ENCODE peak calls at places on chromosomes 3 and 15, in four cellular contexts. One of them, this sample, is unnamed.

GRCh38 chr3:174907027-174907426 is 47.9 kb downstream of the NAALADL2 start:
- DNase-seq in H1: no peak
- DNase-seq in H9: no peak
- DNase-seq in mesenchymal stem cell: no peak
- DNase-seq in this sample: peak; percentile 43

GRCh38 chr3:31421280-31422048 is 111.3 kb upstream of the STT3B start:
- DNase-seq in H1: no peak
- DNase-seq in H9: no peak
- DNase-seq in mesenchymal stem cell: no peak
- DNase-seq in this sample: no peak

GRCh38 chr3:99776516-99777209 is 41.0 kb upstream of the CMSS1 start:
- DNase-seq in H9: no peak
- DNase-seq in mesenchymal stem cell: no peak
- DNase-seq in H1: no peak
- DNase-seq in this sample: peak; percentile 32

GRCh38 chr15:58513681-58514336 is 82.0 kb downstream of the LIPC start:
- DNase-seq in H9: no peak
- DNase-seq in H1: no peak
- DNase-seq in mesenchymal stem cell: no peak
- DNase-seq in this sample: no peak

GRCh38 chr3:179563298-179563934 is 690 bp downstream of the ACTL6A start:
- DNase-seq in mesenchymal stem cell: peak; percentile 90
- DNase-seq in H1: peak; percentile 27
- DNase-seq in H9: peak; percentile 71
- DNase-seq in this sample: peak; percentile 73

GRCh38 chr3:125116311-125117069 is 60.7 kb upstream of the HEG1 start:
- DNase-seq in H9: no peak
- DNase-seq in H1: no peak
- DNase-seq in mesenchymal stem cell: no peak
- DNase-seq in this sample: peak; percentile 77

GRCh38 chr15:55990986-55991385 is 2.4 kb downstream of the NEDD4 start:
- DNase-seq in H9: no peak
- DNase-seq in mesenchymal stem cell: no peak
- DNase-seq in H1: no peak
- DNase-seq in this sample: no peak

GRCh38 chr15:53328341-53328740 is 431.1 kb downstream of the WDR72 start:
- DNase-seq in H9: no peak
- DNase-seq in H1: no peak
- DNase-seq in mesenchymal stem cell: no peak
- DNase-seq in this sample: no peak

GRCh38 chr15:70729164-70729563 is 34.2 kb downstream of the UACA start:
- DNase-seq in H1: no peak
- DNase-seq in H9: no peak
- DNase-seq in mesenchymal stem cell: no peak
- DNase-seq in this sample: no peak

GRCh38 chr15:69489101-69489571 is 36.5 kb downstream of the RPLP1 start:
- DNase-seq in H9: no peak
- DNase-seq in mesenchymal stem cell: no peak
- DNase-seq in H1: no peak
- DNase-seq in this sample: no peak

GRCh38 chr3:195549931-195550519 is 6.9 kb upstream of the PPP1R2 start:
- DNase-seq in H9: no peak
- DNase-seq in H1: no peak
- DNase-seq in mesenchymal stem cell: peak; percentile 36
- DNase-seq in this sample: no peak

GRCh38 chr15:82044373-82045178 is 1.2 kb downstream of the MEX3B start:
- DNase-seq in H1: no peak
- DNase-seq in mesenchymal stem cell: peak; percentile 79
- DNase-seq in H9: peak; percentile 84
- DNase-seq in this sample: peak; percentile 81

GRCh38 chr3:37594873-37595783 is 266.6 kb upstream of the CTDSPL start:
- DNase-seq in H9: no peak
- DNase-seq in mesenchymal stem cell: no peak
- DNase-seq in H1: no peak
- DNase-seq in this sample: no peak

GRCh38 chr3:27533718-27534578 is 49.8 kb upstream of the SLC4A7 start:
- DNase-seq in H1: peak; percentile 88
- DNase-seq in mesenchymal stem cell: peak; percentile 98
- DNase-seq in H9: peak; percentile 95
- DNase-seq in this sample: peak; percentile 99

GRCh38 chr3:50269977-50270413 is 1.0 kb downstream of the SEMA3B start:
- DNase-seq in H1: no peak
- DNase-seq in mesenchymal stem cell: peak; percentile 42
- DNase-seq in H9: no peak
- DNase-seq in this sample: peak; percentile 63

GRCh38 chr3:30626443-30627181 is 20.2 kb downstream of the TGFBR2 start:
- DNase-seq in mesenchymal stem cell: peak; percentile 84
- DNase-seq in H1: no peak
- DNase-seq in H9: no peak
- DNase-seq in this sample: peak; percentile 76

GRCh38 chr15:50873935-50874353 is 34.5 kb upstream of the AP4E1 start:
- DNase-seq in H9: no peak
- DNase-seq in H1: no peak
- DNase-seq in mesenchymal stem cell: no peak
- DNase-seq in this sample: no peak

GRCh38 chr3:47057212-47057671 is 77.8 kb downstream of the NBEAL2 start:
- DNase-seq in H9: no peak
- DNase-seq in H1: no peak
- DNase-seq in mesenchymal stem cell: no peak
- DNase-seq in this sample: peak; percentile 31

GRCh38 chr15:100687532-100688215 is 85.3 kb downstream of the ASB7 start:
- DNase-seq in mesenchymal stem cell: peak; percentile 31
- DNase-seq in H9: peak; percentile 4
- DNase-seq in H1: no peak
- DNase-seq in this sample: peak; percentile 86

GRCh38 chr3:44065311-44065710 is 176.4 kb upstream of the TOPAZ1 start:
- DNase-seq in mesenchymal stem cell: no peak
- DNase-seq in H9: no peak
- DNase-seq in H1: no peak
- DNase-seq in this sample: no peak

GRCh38 chr15:72902245-72902928 is 118.8 kb upstream of the ADPGK start:
- DNase-seq in H1: no peak
- DNase-seq in H9: no peak
- DNase-seq in mesenchymal stem cell: peak; percentile 92
- DNase-seq in this sample: peak; percentile 74

GRCh38 chr15:68318008-68318835 is 40.7 kb downstream of the FEM1B start:
- DNase-seq in H9: no peak
- DNase-seq in H1: no peak
- DNase-seq in mesenchymal stem cell: no peak
- DNase-seq in this sample: no peak

GRCh38 chr15:68317281-68318007 is 39.9 kb downstream of the FEM1B start:
- DNase-seq in mesenchymal stem cell: no peak
- DNase-seq in H1: no peak
- DNase-seq in H9: peak; percentile 16
- DNase-seq in this sample: no peak

GRCh38 chr15:68319997-68320396 is 42.5 kb downstream of the FEM1B start:
- DNase-seq in H9: no peak
- DNase-seq in mesenchymal stem cell: no peak
- DNase-seq in H1: no peak
- DNase-seq in this sample: no peak

GRCh38 chr15:68318931-68319909 is 41.7 kb downstream of the FEM1B start:
- DNase-seq in H1: no peak
- DNase-seq in mesenchymal stem cell: no peak
- DNase-seq in H9: no peak
- DNase-seq in this sample: no peak

DNA sequence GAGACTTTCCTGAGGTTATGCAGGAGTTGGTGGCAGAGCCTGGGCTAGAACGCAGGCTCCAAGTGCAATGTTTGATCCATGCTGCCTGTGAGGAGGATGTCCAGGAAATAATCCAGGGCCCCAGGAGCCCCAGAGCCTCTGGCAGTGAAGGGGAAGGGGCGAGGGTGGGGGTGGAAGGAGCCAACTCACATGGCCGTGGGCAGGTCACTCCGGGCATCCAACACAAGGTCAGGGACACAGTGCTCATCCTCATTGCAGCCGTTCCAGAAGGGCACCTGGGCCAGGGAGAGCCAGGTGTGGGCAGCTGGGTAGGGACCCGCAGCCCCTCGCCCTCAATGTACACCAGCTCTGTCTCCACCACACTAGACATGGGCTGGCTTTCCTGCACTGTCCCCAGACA is 43.7 kb downstream of the FEM1B start:
- DNase-seq in H1: no peak
- DNase-seq in mesenchymal stem cell: no peak
- DNase-seq in H9: no peak
- DNase-seq in this sample: no peak
- H4K91ac ChIP-seq in H1: no peak overlapping the region
- H4K91ac ChIP-seq in mesenchymal stem cell: no peak overlapping the region
- H4K91ac ChIP-seq in H9: no peak overlapping the region
- H4K91ac ChIP-seq in this sample: no peak overlapping the region

DNA sequence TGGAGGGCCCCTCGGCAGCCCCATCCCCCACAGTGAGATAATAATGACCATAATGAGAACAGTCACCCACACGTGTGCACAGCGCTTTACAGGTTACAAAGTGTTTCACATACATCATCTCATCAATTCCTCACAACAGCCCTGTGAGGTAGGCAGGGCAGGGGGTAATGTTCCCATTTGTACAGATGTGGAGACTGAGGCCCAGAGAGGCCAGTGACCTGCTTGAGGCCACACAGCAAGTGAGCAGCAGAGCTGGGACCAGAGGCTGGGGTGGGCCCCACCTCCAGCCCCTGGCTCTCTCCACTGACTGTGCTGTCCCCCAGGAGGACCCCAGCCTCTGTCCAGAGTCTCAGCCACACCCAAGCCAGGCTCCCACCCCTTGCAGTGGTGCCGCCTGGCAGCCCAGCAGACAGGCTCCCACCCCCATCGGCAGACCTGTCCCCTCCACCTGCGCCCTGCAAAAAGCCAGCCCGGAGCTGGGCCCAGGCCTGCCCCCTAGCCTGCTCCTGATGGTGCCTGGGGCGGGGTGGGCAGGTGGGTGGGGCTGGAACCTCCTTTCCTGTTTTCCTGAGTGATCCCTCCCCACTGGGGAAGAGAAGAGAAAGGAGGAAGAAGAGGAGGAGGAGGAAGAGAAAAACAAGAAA is 19.6 kb downstream of the LINGO1 start:
- DNase-seq in H1: no peak
- DNase-seq in mesenchymal stem cell: no peak
- DNase-seq in H9: no peak
- DNase-seq in this sample: no peak
- H4K91ac ChIP-seq in H1: no peak overlapping the region
- H4K91ac ChIP-seq in mesenchymal stem cell: no peak overlapping the region
- H4K91ac ChIP-seq in H9: no peak overlapping the region
- H4K91ac ChIP-seq in this sample: no peak overlapping the region

GRCh38 chr3:181694805-181695660 is 16.7 kb upstream of the SOX2 start:
- DNase-seq in H1: no peak
- DNase-seq in mesenchymal stem cell: no peak
- DNase-seq in H9: peak; percentile 70
- DNase-seq in this sample: no peak
- H4K91ac ChIP-seq in H1: peak overlapping the region; percentile 62
- H4K91ac ChIP-seq in mesenchymal stem cell: no peak overlapping the region
- H4K91ac ChIP-seq in H9: no peak overlapping the region
- H4K91ac ChIP-seq in this sample: no peak overlapping the region

DNA sequence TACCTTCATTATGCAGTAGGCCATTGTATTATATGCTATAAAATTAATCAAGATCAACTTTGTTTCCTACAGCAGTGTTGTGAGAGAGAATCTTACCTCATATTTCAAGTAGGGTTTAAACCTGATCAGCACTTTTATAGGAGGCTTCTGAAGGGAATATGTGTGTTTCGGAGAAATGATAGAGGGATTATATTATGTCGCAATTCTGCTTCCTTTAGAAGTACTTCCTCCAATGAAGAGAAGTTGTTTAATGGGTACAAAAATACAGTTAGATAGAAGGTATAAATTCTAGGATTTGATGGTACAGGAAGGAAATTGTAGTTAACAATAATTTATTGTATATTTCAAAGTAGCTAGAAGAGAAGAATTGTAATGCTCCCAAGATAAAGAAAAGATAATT is 54.9 kb downstream of the NSUN3 start:
- DNase-seq in H1: no peak
- DNase-seq in mesenchymal stem cell: no peak
- DNase-seq in H9: no peak
- DNase-seq in this sample: no peak
- H4K91ac ChIP-seq in H1: no peak overlapping the region
- H4K91ac ChIP-seq in mesenchymal stem cell: no peak overlapping the region
- H4K91ac ChIP-seq in H9: no peak overlapping the region
- H4K91ac ChIP-seq in this sample: no peak overlapping the region

GRCh38 chr3:51702156-51702555 is 4.7 kb upstream of the GRM2 start:
- DNase-seq in H1: no peak
- DNase-seq in mesenchymal stem cell: no peak
- DNase-seq in H9: no peak
- DNase-seq in this sample: no peak
- H4K91ac ChIP-seq in H1: peak overlapping the region; percentile 17
- H4K91ac ChIP-seq in mesenchymal stem cell: no peak overlapping the region
- H4K91ac ChIP-seq in H9: no peak overlapping the region
- H4K91ac ChIP-seq in this sample: no peak overlapping the region

DNA sequence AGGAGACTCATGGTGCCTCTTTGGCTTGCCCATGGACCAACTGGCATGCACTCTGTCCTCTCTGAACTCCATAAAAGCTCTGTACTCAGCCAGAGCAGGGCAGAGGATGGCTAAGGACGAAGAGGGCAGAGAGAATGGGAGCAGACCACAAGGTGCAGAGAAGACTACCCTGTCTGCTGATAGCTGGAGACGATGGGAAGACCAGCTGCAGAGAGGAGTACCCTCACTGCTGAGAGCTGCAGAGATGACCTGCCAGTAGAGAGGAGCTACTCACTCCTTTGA is 65.0 kb downstream of the THBS1 start:
- DNase-seq in H9: no peak
- DNase-seq in H1: no peak
- DNase-seq in mesenchymal stem cell: no peak
- DNase-seq in this sample: no peak
- H4K91ac ChIP-seq in H9: no peak overlapping the region
- H4K91ac ChIP-seq in H1: no peak overlapping the region
- H4K91ac ChIP-seq in mesenchymal stem cell: no peak overlapping the region
- H4K91ac ChIP-seq in this sample: no peak overlapping the region

GRCh38 chr15:66679043-66679656 is 22.9 kb upstream of the SMAD6 start:
- DNase-seq in mesenchymal stem cell: peak; percentile 88
- DNase-seq in H1: no peak
- DNase-seq in H9: no peak
- DNase-seq in this sample: peak; percentile 57
- H4K91ac ChIP-seq in mesenchymal stem cell: peak overlapping the region; percentile 93
- H4K91ac ChIP-seq in H1: no peak overlapping the region
- H4K91ac ChIP-seq in H9: no peak overlapping the region
- H4K91ac ChIP-seq in this sample: no peak overlapping the region

DNA sequence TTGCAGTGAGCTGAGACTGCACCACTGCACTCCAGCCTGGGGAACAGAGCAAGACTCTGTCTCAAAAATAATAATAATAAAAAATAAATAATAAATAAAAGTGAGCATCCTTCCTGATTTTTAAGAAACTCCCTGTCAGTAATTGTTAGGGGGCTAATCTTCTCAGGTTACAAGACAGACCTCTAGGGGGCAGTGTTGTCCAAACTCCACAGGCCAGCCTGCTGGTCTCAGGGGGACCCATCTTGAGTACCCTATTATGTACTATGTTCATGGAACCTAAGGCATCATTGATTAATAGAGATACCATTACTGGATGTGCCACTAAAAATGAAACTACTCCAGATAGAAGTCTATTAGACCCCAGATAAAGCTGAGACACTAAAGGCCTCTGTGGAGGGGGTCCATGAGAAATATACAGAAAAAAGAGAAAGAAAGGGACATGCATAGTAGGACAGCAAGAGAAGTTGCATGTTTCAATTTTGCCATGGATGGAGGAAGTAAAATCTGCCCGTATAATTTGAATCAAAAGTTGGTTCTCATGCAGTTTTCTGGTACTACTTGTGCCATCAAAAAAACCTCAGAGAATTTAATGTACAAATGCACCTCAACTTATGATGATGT is 85.5 kb upstream of the CDV3 start:
- DNase-seq in H1: no peak
- DNase-seq in H9: no peak
- DNase-seq in mesenchymal stem cell: peak; percentile 46
- DNase-seq in this sample: peak; percentile 27
- H4K91ac ChIP-seq in H1: no peak overlapping the region
- H4K91ac ChIP-seq in H9: no peak overlapping the region
- H4K91ac ChIP-seq in mesenchymal stem cell: no peak overlapping the region
- H4K91ac ChIP-seq in this sample: no peak overlapping the region

This sample was measured in IMR-90.